ENCODE peak calls at places on chromosomes 12 and 14, in ten cellular contexts. M is suprapubic skin, A is WTC11, S is RWPE1, W is brain microvascular endothelial cell, U is left ventricle myocardium inferior, N is GM13976, B is Peyer's patch, P is omental fat pad, T is HepG2. J is an unnamed sample.

GRCh38 chr14:37045340-37046061 is 126.9 kb downstream of the SLC25A21 start:
- DNase-seq in M (no peak), A (no peak), S (no peak), W (no peak), U (no peak), N (no peak), B (no peak), P (no peak), T (no peak), J (no peak)

GRCh38 chr12:10749700-10750384 is 26.7 kb upstream of the YBX3 start:
- DNase-seq in M (peak), A (peak), S (peak), W (peak), U (peak), N (peak), B (no peak), P (peak), T (peak), J (peak)

GRCh38 chr12:68815928-68816800 is 8.2 kb downstream of the MDM2 start:
- DNase-seq in M (no peak), A (no peak), S (no peak), W (no peak), U (no peak), N (no peak), B (no peak), P (no peak), T (no peak), J (no peak)

GRCh38 chr12:92076106-92076505 is 69.5 kb downstream of the BTG1 start:
- DNase-seq in M (no peak), A (no peak), S (no peak), W (no peak), U (no peak), N (no peak), B (no peak), P (no peak), T (no peak), J (no peak)

GRCh38 chr12:108063192-108063591 is 65.9 kb upstream of the WSCD2 start:
- DNase-seq in M (no peak), A (no peak), S (no peak), W (no peak), U (no peak), N (peak), B (no peak), P (no peak), T (peak), J (no peak)

GRCh38 chr12:92950011-92950410 is 20.9 kb upstream of the EEA1 start:
- DNase-seq in M (no peak), A (no peak), S (no peak), W (no peak), U (no peak), N (no peak), B (no peak), P (no peak), T (no peak), J (no peak)

GRCh38 chr12:42706331-42706730 is 116.8 kb upstream of the PRICKLE1 start:
- DNase-seq in M (no peak), A (no peak), S (no peak), W (no peak), U (no peak), N (no peak), B (no peak), P (no peak), T (no peak), J (no peak)

GRCh38 chr14:56490379-56490778 is 89.2 kb upstream of the TMEM260 start:
- DNase-seq in M (no peak), A (no peak), S (peak), W (no peak), U (no peak), N (no peak), B (no peak), P (no peak), T (peak), J (peak)

GRCh38 chr12:56071648-56072047 is 8.3 kb upstream of the ERBB3 start:
- DNase-seq in M (no peak), A (no peak), S (no peak), W (peak), U (no peak), N (no peak), B (no peak), P (no peak), T (peak), J (no peak)

GRCh38 chr12:50933459-50934124 is 18.8 kb upstream of the HIGD1C start:
- DNase-seq in M (no peak), A (no peak), S (no peak), W (no peak), U (no peak), N (peak), B (no peak), P (no peak), T (peak), J (no peak)

GRCh38 chr14:37399517-37399916 is 195.5 kb downstream of the FOXA1 start:
- DNase-seq in M (no peak), A (no peak), S (no peak), W (no peak), U (no peak), N (no peak), B (no peak), P (no peak), T (no peak), J (no peak)

GRCh38 chr14:90522585-90523191 is 125.9 kb downstream of the CALM1 start:
- DNase-seq in M (no peak), A (no peak), S (no peak), W (no peak), U (peak), N (no peak), B (peak), P (no peak), T (no peak), J (no peak)

GRCh38 chr12:120529641-120530314 is 820 bp upstream of the COQ5 start:
- DNase-seq in M (no peak), A (no peak), S (peak), W (peak), U (no peak), N (no peak), B (no peak), P (no peak), T (peak), J (no peak)

GRCh38 chr12:57124259-57124877 is 3.9 kb upstream of the LRP1 start:
- DNase-seq in M (peak), A (peak), S (peak), W (peak), U (peak), N (peak), B (no peak), P (peak), T (peak), J (no peak)

GRCh38 chr12:85374981-85375380 is 95.0 kb downstream of the ALX1 start:
- DNase-seq in M (no peak), A (no peak), S (no peak), W (no peak), U (no peak), N (no peak), B (no peak), P (no peak), T (no peak), J (no peak)

GRCh38 chr12:10197879-10198278 is 14.8 kb upstream of the GABARAPL1 start:
- DNase-seq in M (no peak), A (no peak), S (no peak), W (no peak), U (no peak), N (no peak), B (no peak), P (no peak), T (no peak), J (no peak)

GRCh38 chr12:25705256-25705655 is 152.2 kb upstream of the LMNTD1 start:
- DNase-seq in M (no peak), A (no peak), S (no peak), W (no peak), U (no peak), N (no peak), B (no peak), P (no peak), T (no peak), J (no peak)

GRCh38 chr12:99959549-99960170 is 25.1 kb downstream of the ANKS1B start:
- DNase-seq in M (no peak), A (no peak), S (peak), W (no peak), U (no peak), N (no peak), B (no peak), P (no peak), T (peak), J (no peak)

GRCh38 chr12:49720214-49720613 is 13.0 kb upstream of the FMNL3 start:
- DNase-seq in M (no peak), A (no peak), S (no peak), W (no peak), U (no peak), N (no peak), B (no peak), P (no peak), T (peak), J (no peak)

GRCh38 chr14:38207830-38208815 is at the start of gene SSTR1:
- DNase-seq in M (no peak), A (peak), S (no peak), W (no peak), U (no peak), N (no peak), B (peak), P (no peak), T (peak), J (no peak)

GRCh38 chr12:40157307-40157706 is 51.4 kb upstream of the SLC2A13 start:
- DNase-seq in M (no peak), A (no peak), S (no peak), W (no peak), U (no peak), N (no peak), B (no peak), P (no peak), T (no peak), J (no peak)

GRCh38 chr14:54174437-54174836 is 217.8 kb upstream of the BMP4 start:
- DNase-seq in M (no peak), A (no peak), S (no peak), W (no peak), U (no peak), N (no peak), B (no peak), P (no peak), T (no peak), J (no peak)

GRCh38 chr14:74620497-74620921 is 8.5 kb upstream of the LTBP2 start:
- DNase-seq in M (no peak), A (no peak), S (peak), W (peak), U (no peak), N (no peak), B (no peak), P (no peak), T (peak), J (peak)

GRCh38 chr12:2691001-2691339 is 103.8 kb upstream of the FKBP4 start:
- DNase-seq in M (no peak), A (peak), S (no peak), W (no peak), U (no peak), N (no peak), B (peak), P (no peak), T (no peak), J (no peak)
- TF ChIP-seq CTCF in M (no peak), A (no peak), S (no peak), W (peak), U (no peak), N (peak), B (no peak), P (no peak), T (no peak), J (no peak)

GRCh38 chr12:83434600-83434999 is 747.9 kb downstream of the TMTC2 start:
- DNase-seq in M (no peak), A (no peak), S (no peak), W (no peak), U (no peak), N (no peak), B (no peak), P (no peak), T (no peak), J (no peak)
- TF ChIP-seq CTCF in M (no peak), A (no peak), S (no peak), W (no peak), U (no peak), N (no peak), B (no peak), P (no peak), T (no peak), J (no peak)

GRCh38 chr12:83389237-83389996 is 702.7 kb downstream of the TMTC2 start:
- DNase-seq in M (no peak), A (peak), S (no peak), W (no peak), U (no peak), N (no peak), B (peak), P (no peak), T (no peak), J (no peak)
- TF ChIP-seq CTCF in M (no peak), A (peak), S (no peak), W (peak), U (peak), N (no peak), B (peak), P (no peak), T (peak), J (peak)

GRCh38 chr12:98370976-98371375 is 144.4 kb upstream of the TMPO start:
- DNase-seq in M (no peak), A (no peak), S (no peak), W (no peak), U (no peak), N (no peak), B (no peak), P (no peak), T (no peak), J (no peak)

GRCh38 chr12:98372340-98373018 is 142.9 kb upstream of the TMPO start:
- DNase-seq in M (no peak), A (no peak), S (no peak), W (no peak), U (no peak), N (no peak), B (no peak), P (no peak), T (no peak), J (no peak)

GRCh38 chr12:98371419-98371818 is 144.0 kb upstream of the TMPO start:
- DNase-seq in M (no peak), A (no peak), S (no peak), W (peak), U (no peak), N (no peak), B (no peak), P (no peak), T (no peak), J (no peak)

GRCh38 chr12:98373982-98374381 is 141.4 kb upstream of the TMPO start:
- DNase-seq in M (no peak), A (no peak), S (no peak), W (peak), U (no peak), N (no peak), B (no peak), P (no peak), T (no peak), J (no peak)

DNA sequence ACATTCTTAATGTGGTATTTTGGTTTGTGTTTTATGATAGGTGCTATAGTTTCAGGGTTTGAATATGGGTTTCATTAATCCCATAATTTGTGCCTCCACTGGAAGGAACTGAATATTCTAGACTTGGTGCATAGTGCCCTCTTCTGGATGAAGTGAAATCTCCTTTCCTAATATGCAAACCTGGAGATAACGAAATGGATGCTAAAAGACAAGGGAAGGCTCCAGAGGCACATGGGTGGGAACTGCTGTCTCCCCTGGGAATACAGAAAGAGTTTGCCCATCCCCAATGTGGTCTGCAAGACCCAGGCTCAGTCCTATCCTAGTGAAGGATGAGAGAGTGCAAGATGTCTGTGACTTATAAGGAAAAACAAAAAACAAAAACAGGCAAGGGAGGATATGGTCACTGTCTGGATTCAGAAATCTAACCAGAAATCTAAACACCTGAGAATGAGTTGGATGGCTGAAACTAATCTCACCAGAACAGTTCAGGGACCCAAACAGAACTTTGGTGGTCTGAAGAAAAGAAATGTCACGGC is 142.3 kb upstream of the TMPO start:
- DNase-seq in M (no peak), A (no peak), S (peak), W (peak), U (no peak), N (peak), B (no peak), P (no peak), T (peak), J (no peak)
- TF ChIP-seq CTCF in M (no peak), A (peak), S (peak), W (peak), U (peak), N (peak), B (peak), P (no peak), T (peak), J (peak)

DNA sequence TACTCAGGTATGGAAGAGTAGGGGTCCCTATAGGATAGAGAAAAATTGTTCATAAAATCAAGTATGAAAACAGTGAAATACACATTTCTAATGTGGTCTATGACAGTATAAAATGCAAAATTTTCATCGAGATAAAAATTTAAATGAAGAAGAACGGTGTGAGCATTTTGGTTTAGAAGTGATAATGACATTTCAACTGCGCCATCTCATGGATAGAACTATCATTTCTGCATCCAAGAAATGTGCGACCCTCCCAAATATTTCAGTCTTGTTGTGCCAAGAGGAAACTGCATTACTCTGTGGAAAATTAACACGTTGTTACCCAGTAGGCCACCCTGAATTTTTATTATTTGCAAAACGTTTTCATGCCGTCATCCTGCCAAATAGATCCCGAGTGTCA is 108.8 kb downstream of the CRACR2A start:
- DNase-seq in M (no peak), A (no peak), S (no peak), W (no peak), U (no peak), N (no peak), B (no peak), P (no peak), T (no peak), J (no peak)
- TF ChIP-seq CTCF in M (no peak), A (no peak), S (no peak), W (no peak), U (peak), N (no peak), B (no peak), P (no peak), T (no peak), J (no peak)

DNA sequence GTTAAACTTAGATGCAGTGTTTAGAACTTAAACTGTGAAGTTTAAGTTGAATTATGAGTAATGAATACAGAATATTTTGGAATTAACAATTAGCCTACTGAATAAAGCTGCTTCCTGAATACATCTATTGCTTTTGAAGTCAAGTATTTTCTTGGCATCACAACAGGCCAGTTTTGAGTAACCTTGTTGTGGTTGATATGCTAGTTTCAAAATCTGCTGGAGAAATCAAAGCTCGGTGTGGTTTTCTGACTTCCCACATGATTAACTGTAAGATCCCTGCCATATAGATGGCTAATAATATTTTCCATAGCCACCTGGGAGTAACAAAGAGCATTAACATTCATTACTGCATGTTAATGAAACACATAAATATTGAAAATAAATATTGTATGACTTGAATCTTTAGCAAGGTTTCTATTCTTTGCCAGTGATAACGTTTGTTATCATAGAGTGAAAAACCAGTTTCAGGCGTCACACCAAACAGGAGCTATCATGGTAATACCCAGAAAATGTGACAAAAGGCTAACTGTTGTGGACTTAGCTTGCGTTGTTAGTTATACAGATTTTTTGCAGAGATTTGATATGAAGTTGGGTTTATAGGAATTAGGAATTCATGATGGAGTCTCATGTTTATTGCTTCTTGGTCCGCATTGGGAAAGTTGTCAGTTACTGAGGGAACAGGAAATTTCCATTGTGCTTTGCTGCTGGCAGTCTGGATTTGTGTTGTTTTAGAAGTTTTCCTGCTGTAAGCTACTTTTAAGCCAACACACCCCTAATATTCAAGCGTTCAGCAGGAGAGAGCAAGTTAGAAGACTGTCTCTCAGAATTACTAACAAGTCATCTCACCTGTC is 32.1 kb downstream of the PPFIBP1 start:
- DNase-seq in M (no peak), A (no peak), S (no peak), W (peak), U (no peak), N (peak), B (no peak), P (no peak), T (no peak), J (no peak)
- TF ChIP-seq CTCF in M (no peak), A (no peak), S (no peak), W (no peak), U (no peak), N (no peak), B (no peak), P (no peak), T (no peak), J (no peak)

DNA sequence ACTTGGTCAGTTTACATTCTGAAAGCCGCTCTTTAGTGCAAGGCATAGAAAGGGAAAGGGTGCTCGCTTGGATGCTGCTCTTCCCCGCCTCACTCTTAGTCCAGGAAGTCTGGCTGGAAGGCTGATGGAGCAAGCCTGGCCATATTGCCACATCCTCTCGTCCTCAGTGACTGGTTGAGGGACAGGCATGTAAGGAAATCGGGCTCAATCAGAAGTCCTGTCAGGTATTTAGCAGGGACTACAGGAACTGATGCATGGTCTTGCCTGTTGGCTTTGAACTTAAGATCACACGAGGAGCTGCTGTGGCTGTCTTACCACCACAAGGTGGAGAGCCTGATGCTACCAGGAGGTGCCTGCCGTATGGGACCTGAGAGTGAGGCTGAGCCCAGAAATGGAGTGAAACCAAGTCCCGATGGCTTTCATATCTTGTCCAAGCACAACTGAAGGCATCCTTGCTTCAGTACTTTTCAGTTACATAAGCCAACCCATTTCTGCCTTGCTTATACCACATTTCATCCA is 10.7 kb upstream of the C12orf75 start:
- DNase-seq in M (no peak), A (no peak), S (no peak), W (no peak), U (no peak), N (no peak), B (no peak), P (no peak), T (no peak), J (no peak)
- TF ChIP-seq CTCF in M (no peak), A (no peak), S (no peak), W (no peak), U (no peak), N (no peak), B (no peak), P (no peak), T (no peak), J (no peak)

J was measured in AG09319.